ENCODE peak calls at places on chromosomes 12 and 14, in five cellular contexts. P is cardiac muscle cell, F is Peyer's patch, D is nephron progenitor cell, B is transverse colon. I is an unnamed sample.
A peak's percentile ranks its signal among the peaks of the same experiment; 100 is the strongest.

GRCh38 chr14:91872011-91872476 is 4.7 kb upstream of the TC2N start:
- DNase-seq in F (peak; percentile 67), B (no peak), D (no peak), P (no peak), I (peak; percentile 32)

GRCh38 chr12:84384384-84384783 is 528.2 kb downstream of the SLC6A15 start:
- DNase-seq in B (no peak), D (no peak), P (no peak), F (no peak), I (no peak)

GRCh38 chr12:69610729-69611128 is at the start of gene LRRC10:
- DNase-seq in B (no peak), D (no peak), P (peak; percentile 80), F (no peak), I (no peak)

GRCh38 chr12:83826112-83826511 is 1086.5 kb downstream of the SLC6A15 start:
- DNase-seq in P (peak; percentile 21), D (peak; percentile 60), F (peak; percentile 45), B (no peak), I (peak; percentile 79)

GRCh38 chr14:101591582-101591981 is 30.3 kb downstream of the DIO3 start:
- DNase-seq in B (no peak), D (no peak), P (no peak), F (no peak), I (peak; percentile 7)

GRCh38 chr12:4383304-4383865 is 3.9 kb upstream of the FGF23 start:
- DNase-seq in F (no peak), D (peak; percentile 27), P (peak; percentile 71), B (no peak), I (no peak)

GRCh38 chr12:94795053-94795452 is 144.7 kb upstream of the TMCC3 start:
- DNase-seq in P (no peak), B (no peak), F (no peak), D (no peak), I (no peak)

GRCh38 chr14:39265741-39266588 is 32.2 kb downstream of the MIA2 start:
- DNase-seq in F (no peak), B (no peak), D (no peak), P (peak; percentile 5), I (no peak)

GRCh38 chr14:24179961-24180726 is 8.3 kb downstream of the REC8 start:
- DNase-seq in D (no peak), B (no peak), P (no peak), F (no peak), I (no peak)

GRCh38 chr12:88334271-88334670 is 192.2 kb downstream of the TMTC3 start:
- DNase-seq in D (no peak), F (no peak), B (no peak), P (no peak), I (no peak)

GRCh38 chr14:49997991-49998390 is 105.1 kb downstream of the ARF6 start:
- DNase-seq in B (no peak), P (no peak), F (no peak), D (no peak), I (no peak)

GRCh38 chr14:62117718-62118164 is 355.5 kb downstream of the SNAPC1 start:
- DNase-seq in B (no peak), P (peak; percentile 9), D (no peak), F (no peak), I (no peak)

GRCh38 chr12:27521066-27521465 is 2.9 kb upstream of the PPFIBP1 start:
- DNase-seq in B (no peak), F (peak; percentile 49), P (no peak), D (no peak), I (no peak)

GRCh38 chr14:79510659-79511058 is 700.6 kb downstream of the DIO2 start:
- DNase-seq in F (no peak), D (no peak), B (no peak), P (no peak), I (no peak)

GRCh38 chr14:88834883-88835431 is 10.5 kb downstream of the TTC8 start:
- DNase-seq in F (no peak), D (no peak), B (no peak), P (no peak), I (no peak)

GRCh38 chr12:124496584-124496983 is 70.8 kb downstream of the NCOR2 start:
- DNase-seq in B (no peak), P (no peak), D (no peak), F (no peak), I (no peak)

GRCh38 chr12:111578276-111578970 is 20.7 kb downstream of the ATXN2 start:
- DNase-seq in B (no peak), F (no peak), P (no peak), D (no peak), I (no peak)

GRCh38 chr12:98741615-98742265 is 96.7 kb downstream of the APAF1 start:
- DNase-seq in P (no peak), D (peak; percentile 50), B (no peak), F (no peak), I (peak; percentile 56)

GRCh38 chr14:71586131-71586893 is 345.9 kb upstream of the RGS6 start:
- DNase-seq in P (peak; percentile 64), D (peak; percentile 13), B (no peak), F (no peak), I (no peak)

GRCh38 chr14:24145700-24146621 is at the start of gene PSME2:
- DNase-seq in F (no peak), B (no peak), D (no peak), P (no peak), I (no peak)

GRCh38 chr12:124565071-124565491 is 2.3 kb downstream of the NCOR2 start:
- DNase-seq in D (no peak), F (no peak), B (no peak), P (no peak), I (peak; percentile 75)

DNA sequence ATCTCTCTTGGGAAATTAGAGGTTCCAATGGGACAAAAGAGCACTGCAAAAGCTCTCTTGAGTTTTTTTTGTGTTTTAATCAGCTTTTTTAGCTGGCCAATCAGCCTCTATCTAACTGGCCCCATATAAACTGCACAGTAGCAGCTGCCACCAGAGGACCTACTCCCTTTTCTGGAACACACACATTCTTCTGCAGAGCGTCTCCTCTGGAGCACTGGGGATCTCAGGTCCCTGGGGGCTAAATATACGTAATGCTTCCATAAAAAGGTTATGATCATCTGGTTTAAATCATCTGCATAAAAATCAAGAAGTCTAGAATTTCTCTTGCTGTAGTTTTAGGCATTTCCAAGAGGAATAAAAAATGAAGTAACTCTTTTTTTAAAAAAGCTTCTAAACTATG is 32.3 kb downstream of the TSPAN8 start:
- DNase-seq in B (no peak), P (no peak), D (no peak), F (no peak), I (no peak)
- TF ChIP-seq CTCF in B (no peak), P (peak; percentile 28), D (no peak), F (no peak), I (no peak)

GRCh38 chr12:80412343-80412953 is 31.6 kb upstream of the PTPRQ start:
- DNase-seq in F (no peak), D (peak; percentile 12), B (no peak), P (peak; percentile 81), I (no peak)

GRCh38 chr12:80411787-80412186 is 32.2 kb upstream of the PTPRQ start:
- DNase-seq in D (no peak), B (no peak), P (no peak), F (no peak), I (no peak)

GRCh38 chr12:80413462-80413861 is 30.6 kb upstream of the PTPRQ start:
- DNase-seq in B (no peak), D (no peak), F (no peak), P (no peak), I (no peak)
- TF ChIP-seq CTCF in B (no peak), D (no peak), F (no peak), P (no peak), I (no peak)

DNA sequence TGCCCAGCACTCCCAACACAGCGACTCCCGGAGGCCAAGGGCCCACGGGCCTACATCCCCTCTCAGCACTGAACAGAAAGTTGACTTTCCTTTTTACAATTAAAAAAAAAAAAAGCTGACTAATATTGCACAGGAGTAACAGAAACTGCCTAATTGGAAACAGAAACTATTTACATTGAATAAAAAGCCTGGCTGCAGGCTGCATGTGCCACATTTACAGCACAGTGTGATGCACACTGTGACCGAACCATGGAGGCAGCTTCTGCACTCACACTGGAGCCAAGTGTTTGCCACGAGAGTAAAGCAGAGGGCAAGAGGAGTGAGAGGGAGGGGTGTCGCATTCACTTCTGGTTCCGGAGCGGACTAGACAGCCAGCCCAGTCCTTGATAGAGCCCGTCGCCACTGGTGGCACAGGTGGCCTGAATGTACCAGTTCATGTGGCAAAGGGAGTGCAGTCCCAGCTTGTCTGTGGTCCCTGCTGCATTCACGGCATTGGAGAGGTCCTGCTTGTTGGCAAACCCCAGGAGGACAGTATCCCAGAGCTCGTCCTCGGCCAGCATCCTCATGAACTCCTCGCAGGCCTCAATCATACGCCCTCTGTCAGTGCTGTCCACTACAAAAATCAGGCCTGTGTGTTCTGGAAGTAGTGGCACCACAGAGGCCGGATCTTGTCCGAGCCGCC is 59.2 kb downstream of the SPPL3 start:
- DNase-seq in P (no peak), F (no peak), B (no peak), D (no peak), I (no peak)
- TF ChIP-seq CTCF in P (no peak), F (no peak), B (no peak), D (no peak), I (no peak)

DNA sequence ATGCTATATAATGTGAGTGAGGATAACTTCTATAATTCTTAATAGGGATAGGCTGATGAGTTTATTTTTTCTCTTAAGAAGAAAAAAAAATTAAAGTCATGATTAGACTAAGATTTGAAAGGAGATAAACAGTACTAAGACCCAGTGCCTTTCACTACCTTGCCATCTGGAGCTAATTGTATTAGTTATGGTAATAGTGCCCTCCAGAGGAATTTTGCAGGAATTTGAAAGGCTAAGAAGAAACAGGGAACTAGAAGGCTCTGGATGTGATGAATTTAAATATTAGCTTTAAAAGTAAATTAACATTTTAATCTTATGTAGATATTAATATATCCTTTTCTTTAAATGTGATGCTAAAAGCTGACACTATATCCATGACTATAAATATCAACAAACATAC is 36.6 kb upstream of the PIK3C2G start:
- DNase-seq in B (no peak), P (peak; percentile 46), D (no peak), F (no peak), I (no peak)
- TF ChIP-seq CTCF in B (peak; percentile 29), P (peak; percentile 62), D (peak; percentile 51), F (no peak), I (peak; percentile 31)

DNA sequence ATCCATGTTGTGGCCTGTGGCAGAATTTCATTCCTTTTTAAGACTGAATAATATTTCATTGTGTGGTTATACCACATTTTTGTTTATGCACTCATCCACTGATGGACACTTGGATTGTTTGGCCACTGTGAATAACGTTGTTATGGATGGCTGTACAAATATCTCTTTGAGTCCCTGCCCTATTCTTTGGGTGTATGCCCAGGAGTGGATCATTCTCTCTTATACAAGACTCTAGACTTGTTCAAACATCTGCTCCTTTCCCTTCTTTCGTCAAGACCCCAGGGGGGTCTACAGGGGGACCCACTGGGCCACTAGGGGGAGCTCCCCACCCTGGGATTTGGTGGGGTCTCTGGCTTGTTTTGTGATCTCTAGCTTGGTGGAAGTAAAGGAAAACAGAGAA is 77.4 kb downstream of the FBXL14 start:
- DNase-seq in F (peak; percentile 32), D (peak; percentile 60), B (no peak), P (peak; percentile 54), I (peak; percentile 66)
- TF ChIP-seq CTCF in F (no peak), D (peak; percentile 67), B (no peak), P (peak; percentile 49), I (peak; percentile 53)

GRCh38 chr14:19878029-19878642 is 3.2 kb downstream of the OR4K2 start:
- DNase-seq in B (no peak), D (no peak), F (no peak), P (no peak), I (no peak)
- TF ChIP-seq CTCF in B (peak; percentile 51), D (peak; percentile 52), F (peak; percentile 34), P (peak; percentile 27), I (peak; percentile 85)

GRCh38 chr12:120797677-120798642 is 72.3 kb downstream of the ACADS start:
- DNase-seq in F (no peak), D (no peak), P (no peak), B (no peak), I (no peak)
- TF ChIP-seq CTCF in F (no peak), D (no peak), P (no peak), B (no peak), I (no peak)